ENCODE peak calls at places on chromosomes 4 and X, in four cellular contexts. One of them, this sample, is unnamed.

GRCh38 chr4:128787509-128788311 is 21.8 kb upstream of the JADE1 start:
- DNase-seq in IMR-90: peak; percentile 74
- DNase-seq in OCI-LY7: no peak
- DNase-seq in HCT116: no peak
- DNase-seq in this sample: no peak

GRCh38 chrX:66622209-66622608 is 16.7 kb downstream of the EDA2R start:
- DNase-seq in IMR-90: peak; percentile 42
- DNase-seq in OCI-LY7: no peak
- DNase-seq in HCT116: no peak
- DNase-seq in this sample: no peak

GRCh38 chrX:71615954-71616353 is 2.4 kb downstream of the CXCR3 start:
- DNase-seq in OCI-LY7: no peak
- DNase-seq in HCT116: no peak
- DNase-seq in IMR-90: no peak
- DNase-seq in this sample: no peak

GRCh38 chr4:156952078-156952759 is 19.4 kb downstream of the PDGFC start:
- DNase-seq in HCT116: no peak
- DNase-seq in OCI-LY7: no peak
- DNase-seq in IMR-90: no peak
- DNase-seq in this sample: no peak

GRCh38 chrX:97117572-97117971 is 233.9 kb downstream of the RPA4 start:
- DNase-seq in OCI-LY7: no peak
- DNase-seq in IMR-90: no peak
- DNase-seq in HCT116: no peak
- DNase-seq in this sample: no peak

GRCh38 chrX:118346258-118347094 is 570 bp downstream of the WDR44 start:
- DNase-seq in IMR-90: no peak
- DNase-seq in HCT116: no peak
- DNase-seq in OCI-LY7: peak; percentile 54
- DNase-seq in this sample: no peak

GRCh38 chrX:10608099-10608498 is 12.3 kb downstream of the MID1 start:
- DNase-seq in OCI-LY7: no peak
- DNase-seq in HCT116: no peak
- DNase-seq in IMR-90: peak; percentile 90
- DNase-seq in this sample: no peak

GRCh38 chr4:123438031-123438430 is 41.4 kb downstream of the SPRY1 start:
- DNase-seq in HCT116: no peak
- DNase-seq in OCI-LY7: no peak
- DNase-seq in IMR-90: no peak
- DNase-seq in this sample: no peak

GRCh38 chrX:23938690-23939089 is 30.9 kb downstream of the CXorf58 start:
- DNase-seq in OCI-LY7: no peak
- DNase-seq in IMR-90: peak; percentile 38
- DNase-seq in HCT116: no peak
- DNase-seq in this sample: no peak

GRCh38 chrX:41001327-41001726 is 83.9 kb upstream of the USP9X start:
- DNase-seq in IMR-90: no peak
- DNase-seq in HCT116: no peak
- DNase-seq in OCI-LY7: no peak
- DNase-seq in this sample: no peak

GRCh38 chr4:147736458-147736857 is 4.6 kb downstream of the ARHGAP10 start:
- DNase-seq in IMR-90: peak; percentile 79
- DNase-seq in HCT116: no peak
- DNase-seq in OCI-LY7: no peak
- DNase-seq in this sample: no peak

GRCh38 chr4:185577592-185577940 is 42.3 kb upstream of the PDLIM3 start:
- DNase-seq in OCI-LY7: no peak
- DNase-seq in HCT116: no peak
- DNase-seq in IMR-90: no peak
- DNase-seq in this sample: no peak

GRCh38 chr4:95510145-95510544 is 38.6 kb downstream of the UNC5C start:
- DNase-seq in IMR-90: peak; percentile 13
- DNase-seq in HCT116: no peak
- DNase-seq in OCI-LY7: peak; percentile 14
- DNase-seq in this sample: no peak

GRCh38 chrX:52213276-52213675 is 28.6 kb downstream of the MAGED4 start:
- DNase-seq in OCI-LY7: no peak
- DNase-seq in HCT116: no peak
- DNase-seq in IMR-90: no peak
- DNase-seq in this sample: no peak

GRCh38 chrX:44873415-44874270 is 655 bp downstream of the KDM6A start:
- DNase-seq in OCI-LY7: peak; percentile 45
- DNase-seq in HCT116: no peak
- DNase-seq in IMR-90: peak; percentile 44
- DNase-seq in this sample: peak; percentile 46

GRCh38 chrX:120604359-120604782 is 470 bp downstream of the MCTS1 start:
- DNase-seq in IMR-90: peak; percentile 33
- DNase-seq in HCT116: no peak
- DNase-seq in OCI-LY7: peak; percentile 63
- DNase-seq in this sample: no peak

GRCh38 chrX:132040066-132040465 is 17.0 kb downstream of the STK26 start:
- DNase-seq in HCT116: no peak
- DNase-seq in OCI-LY7: no peak
- DNase-seq in IMR-90: no peak
- DNase-seq in this sample: no peak

GRCh38 chrX:20547649-20548051 is 280.9 kb upstream of the RPS6KA3 start:
- DNase-seq in IMR-90: peak; percentile 68
- DNase-seq in HCT116: no peak
- DNase-seq in OCI-LY7: no peak
- DNase-seq in this sample: no peak

GRCh38 chr4:176425035-176425434 is 105.3 kb downstream of the SPCS3 start:
- DNase-seq in IMR-90: peak; percentile 24
- DNase-seq in OCI-LY7: no peak
- DNase-seq in HCT116: no peak
- DNase-seq in this sample: no peak

GRCh38 chr4:139416073-139416673 is 37.7 kb upstream of the RAB33B start:
- DNase-seq in HCT116: peak; percentile 34
- DNase-seq in IMR-90: peak; percentile 67
- DNase-seq in OCI-LY7: peak; percentile 67
- DNase-seq in this sample: no peak

GRCh38 chrX:133267621-133268020 is 49.5 kb upstream of the TFDP3 start:
- DNase-seq in IMR-90: no peak
- DNase-seq in HCT116: no peak
- DNase-seq in OCI-LY7: no peak
- DNase-seq in this sample: no peak

GRCh38 chr4:42066402-42066801 is 76.1 kb downstream of the SLC30A9 start:
- DNase-seq in IMR-90: no peak
- DNase-seq in HCT116: no peak
- DNase-seq in OCI-LY7: no peak
- DNase-seq in this sample: no peak

GRCh38 chr4:11338990-11339782 is 89.5 kb downstream of the HS3ST1 start:
- DNase-seq in IMR-90: no peak
- DNase-seq in OCI-LY7: no peak
- DNase-seq in HCT116: no peak
- DNase-seq in this sample: no peak

GRCh38 chr4:89561051-89561450 is 253.5 kb upstream of the GPRIN3 start:
- DNase-seq in HCT116: no peak
- DNase-seq in OCI-LY7: no peak
- DNase-seq in IMR-90: no peak
- DNase-seq in this sample: no peak
- H4K20me1 ChIP-seq in HCT116: no peaks in the 10 kb centered on the region
- H4K20me1 ChIP-seq in OCI-LY7: no peaks in the 10 kb centered on the region
- H4K20me1 ChIP-seq in IMR-90: no peaks in the 10 kb centered on the region
- H4K20me1 ChIP-seq in this sample: no peaks in the 10 kb centered on the region

GRCh38 chr4:82421796-82422560 is 8.3 kb downstream of the HNRNPDL start:
- DNase-seq in HCT116: no peak
- DNase-seq in OCI-LY7: no peak
- DNase-seq in IMR-90: no peak
- DNase-seq in this sample: peak; percentile 55

GRCh38 chr4:82425478-82425877 is 4.8 kb downstream of the HNRNPDL start:
- DNase-seq in IMR-90: no peak
- DNase-seq in HCT116: no peak
- DNase-seq in OCI-LY7: no peak
- DNase-seq in this sample: no peak

GRCh38 chr4:82422616-82423015 is 7.6 kb downstream of the HNRNPDL start:
- DNase-seq in IMR-90: no peak
- DNase-seq in OCI-LY7: no peak
- DNase-seq in HCT116: no peak
- DNase-seq in this sample: no peak

GRCh38 chr4:82419451-82419850 is 10.8 kb downstream of the HNRNPDL start:
- DNase-seq in HCT116: no peak
- DNase-seq in IMR-90: no peak
- DNase-seq in OCI-LY7: no peak
- DNase-seq in this sample: no peak

DNA sequence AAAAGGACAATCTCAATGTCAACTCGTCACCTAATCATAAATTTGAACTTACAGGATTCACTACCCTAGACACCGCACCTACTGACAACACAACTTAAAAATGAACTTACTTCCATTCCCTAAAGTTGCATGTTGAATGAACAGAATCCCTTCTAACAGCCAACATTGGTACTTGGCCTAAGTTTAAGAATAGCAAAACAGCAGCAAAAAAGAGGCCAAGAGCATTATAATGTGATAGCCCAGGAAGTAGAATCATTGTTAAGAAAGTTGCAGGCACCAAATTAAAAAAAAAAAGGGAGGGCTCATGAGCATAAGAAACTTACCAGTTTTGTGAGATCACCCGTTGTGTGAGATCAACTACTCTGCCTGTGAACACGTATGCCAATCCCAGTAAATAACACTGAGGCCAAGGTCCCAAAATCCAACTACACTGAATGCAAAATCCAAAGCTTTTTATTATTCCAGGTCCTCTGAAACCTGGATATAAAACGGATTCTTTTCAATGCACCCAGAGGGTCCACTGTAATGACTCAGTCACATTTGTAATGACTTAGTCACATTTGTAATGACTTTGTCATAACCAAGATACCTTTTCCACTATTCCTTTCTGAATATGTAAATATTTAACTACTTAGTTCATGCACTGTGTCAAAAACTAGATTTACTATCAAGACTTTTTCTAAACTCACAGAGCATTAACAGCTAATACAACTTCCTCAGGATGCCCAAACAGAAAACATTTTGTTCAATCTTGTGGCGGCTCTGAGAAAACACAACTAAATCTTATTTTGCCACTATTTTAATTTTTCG is 6.8 kb downstream of the HNRNPDL start:
- DNase-seq in OCI-LY7: no peak
- DNase-seq in HCT116: no peak
- DNase-seq in IMR-90: peak; percentile 69
- DNase-seq in this sample: no peak
- H4K20me1 ChIP-seq in OCI-LY7: peaks cover 56% of the 10 kb centered on the region
- H4K20me1 ChIP-seq in HCT116: peaks cover 57% of the 10 kb centered on the region
- H4K20me1 ChIP-seq in IMR-90: peaks cover 66% of the 10 kb centered on the region
- H4K20me1 ChIP-seq in this sample: peaks cover 28% of the 10 kb centered on the region

GRCh38 chr4:7049295-7049694 is 6.1 kb downstream of the TADA2B start:
- DNase-seq in OCI-LY7: no peak
- DNase-seq in IMR-90: no peak
- DNase-seq in HCT116: no peak
- DNase-seq in this sample: no peak

GRCh38 chr4:7049739-7050138 is 6.6 kb downstream of the TADA2B start:
- DNase-seq in IMR-90: no peak
- DNase-seq in HCT116: no peak
- DNase-seq in OCI-LY7: no peak
- DNase-seq in this sample: no peak

GRCh38 chr4:7050481-7051143 is 7.4 kb downstream of the TADA2B start:
- DNase-seq in HCT116: no peak
- DNase-seq in IMR-90: no peak
- DNase-seq in OCI-LY7: no peak
- DNase-seq in this sample: no peak

GRCh38 chr4:7046971-7047370 is 3.8 kb downstream of the TADA2B start:
- DNase-seq in OCI-LY7: no peak
- DNase-seq in IMR-90: no peak
- DNase-seq in HCT116: no peak
- DNase-seq in this sample: no peak

GRCh38 chr4:7048642-7049041 is 5.5 kb downstream of the TADA2B start:
- DNase-seq in OCI-LY7: no peak
- DNase-seq in HCT116: no peak
- DNase-seq in IMR-90: no peak
- DNase-seq in this sample: no peak
- H4K20me1 ChIP-seq in OCI-LY7: peaks cover 19% of the 10 kb centered on the region
- H4K20me1 ChIP-seq in HCT116: no peaks in the 10 kb centered on the region
- H4K20me1 ChIP-seq in IMR-90: peaks cover 91% of the 10 kb centered on the region
- H4K20me1 ChIP-seq in this sample: peaks cover 7% of the 10 kb centered on the region

GRCh38 chr4:184437565-184437964 is 36.8 kb downstream of the IRF2 start:
- DNase-seq in OCI-LY7: no peak
- DNase-seq in HCT116: no peak
- DNase-seq in IMR-90: peak; percentile 50
- DNase-seq in this sample: no peak
- H4K20me1 ChIP-seq in OCI-LY7: peaks cover 5% of the 10 kb centered on the region
- H4K20me1 ChIP-seq in HCT116: no peaks in the 10 kb centered on the region
- H4K20me1 ChIP-seq in IMR-90: peaks cover 18% of the 10 kb centered on the region
- H4K20me1 ChIP-seq in this sample: peaks cover 2% of the 10 kb centered on the region

GRCh38 chr4:39715788-39716187 is 17.9 kb downstream of the UBE2K start:
- DNase-seq in HCT116: no peak
- DNase-seq in IMR-90: no peak
- DNase-seq in OCI-LY7: no peak
- DNase-seq in this sample: no peak
- H4K20me1 ChIP-seq in HCT116: peaks cover 36% of the 10 kb centered on the region
- H4K20me1 ChIP-seq in IMR-90: peaks cover 78% of the 10 kb centered on the region
- H4K20me1 ChIP-seq in OCI-LY7: peaks cover 15% of the 10 kb centered on the region
- H4K20me1 ChIP-seq in this sample: peaks cover 16% of the 10 kb centered on the region

GRCh38 chr4:102505708-102506107 is 4.5 kb downstream of the NFKB1 start:
- DNase-seq in OCI-LY7: no peak
- DNase-seq in IMR-90: no peak
- DNase-seq in HCT116: no peak
- DNase-seq in this sample: no peak
- H4K20me1 ChIP-seq in OCI-LY7: peaks cover 22% of the 10 kb centered on the region
- H4K20me1 ChIP-seq in IMR-90: peaks cover 10% of the 10 kb centered on the region
- H4K20me1 ChIP-seq in HCT116: no peaks in the 10 kb centered on the region
- H4K20me1 ChIP-seq in this sample: no peaks in the 10 kb centered on the region

This sample was measured in H1.